ENCODE peak calls at places on chromosomes 12 and 14, in ten cellular contexts. I is GM23248, U is A549, Z is fibroblast of lung, K is keratinocyte, S is pancreas, W is ovary, G is upper lobe of right lung, C is PC-3, H is lung. N is an unnamed sample.

GRCh38 chr12:102756564-102756963 is 160.5 kb downstream of the PAH start:
- DNase-seq in I (no peak), U (no peak), Z (no peak), K (no peak), S (no peak), W (peak), G (no peak), C (no peak), H (no peak), N (no peak)

GRCh38 chr12:41967668-41968649 is 176.7 kb downstream of the GXYLT1 start:
- DNase-seq in I (no peak), U (no peak), Z (peak), K (no peak), S (no peak), W (no peak), G (no peak), C (peak), H (no peak), N (peak)

GRCh38 chr12:29256598-29256997 is 107.5 kb downstream of the FAR2 start:
- DNase-seq in I (no peak), U (no peak), Z (no peak), K (no peak), S (no peak), W (no peak), G (no peak), C (no peak), H (no peak), N (no peak)

GRCh38 chr14:100192250-100192671 is 32.8 kb upstream of the DEGS2 start:
- DNase-seq in I (no peak), U (no peak), Z (no peak), K (no peak), S (peak), W (peak), G (peak), C (no peak), H (no peak), N (no peak)

GRCh38 chr12:16449459-16449858 is 102.0 kb downstream of the MGST1 start:
- DNase-seq in I (no peak), U (no peak), Z (no peak), K (no peak), S (no peak), W (no peak), G (no peak), C (no peak), H (no peak), N (no peak)

GRCh38 chr14:65096323-65097089 is 5.8 kb downstream of the MAX start:
- DNase-seq in I (peak), U (no peak), Z (peak), K (no peak), S (no peak), W (no peak), G (no peak), C (no peak), H (no peak), N (no peak)

GRCh38 chr12:103382119-103382518 is 113.6 kb downstream of the C12orf42 start:
- DNase-seq in I (no peak), U (no peak), Z (no peak), K (no peak), S (no peak), W (no peak), G (no peak), C (no peak), H (no peak), N (no peak)

GRCh38 chr12:34398366-34398705 is 376.0 kb downstream of the ALG10 start:
- DNase-seq in I (no peak), U (no peak), Z (no peak), K (no peak), S (no peak), W (peak), G (peak), C (no peak), H (peak), N (no peak)

GRCh38 chr14:35285168-35285990 is 6.8 kb upstream of the PSMA6 start:
- DNase-seq in I (peak), U (no peak), Z (no peak), K (no peak), S (no peak), W (no peak), G (no peak), C (peak), H (no peak), N (no peak)

GRCh38 chr14:77457115-77457521 is 283 bp downstream of the VIPAS39 start:
- DNase-seq in I (peak), U (no peak), Z (no peak), K (no peak), S (no peak), W (no peak), G (no peak), C (no peak), H (no peak), N (no peak)

GRCh38 chr12:11863478-11863906 is 207.2 kb upstream of the BCL2L14 start:
- DNase-seq in I (peak), U (no peak), Z (peak), K (no peak), S (peak), W (peak), G (no peak), C (no peak), H (no peak), N (no peak)

GRCh38 chr12:22283508-22283907 is 51.0 kb downstream of the ST8SIA1 start:
- DNase-seq in I (peak), U (no peak), Z (no peak), K (no peak), S (no peak), W (no peak), G (no peak), C (no peak), H (no peak), N (no peak)

GRCh38 chr12:104137175-104137901 is 672 bp downstream of the NFYB start:
- DNase-seq in I (peak), U (peak), Z (peak), K (no peak), S (peak), W (peak), G (peak), C (peak), H (peak), N (peak)

GRCh38 chr12:62693291-62694040 is 226.8 kb downstream of the MON2 start:
- DNase-seq in I (no peak), U (no peak), Z (peak), K (no peak), S (no peak), W (no peak), G (no peak), C (no peak), H (no peak), N (no peak)

GRCh38 chr14:23160924-23161522 is 22.4 kb downstream of the SLC7A8 start:
- DNase-seq in I (peak), U (no peak), Z (peak), K (no peak), S (peak), W (peak), G (peak), C (peak), H (peak), N (no peak)

GRCh38 chr12:38411426-38411825 is 94.9 kb downstream of the ALG10B start:
- DNase-seq in I (no peak), U (no peak), Z (no peak), K (no peak), S (no peak), W (no peak), G (no peak), C (no peak), H (no peak), N (no peak)

GRCh38 chr12:94707892-94708291 is 57.5 kb upstream of the TMCC3 start:
- DNase-seq in I (peak), U (no peak), Z (peak), K (no peak), S (no peak), W (peak), G (no peak), C (no peak), H (peak), N (no peak)

GRCh38 chr14:104469591-104469990 is 110.0 kb upstream of the C14orf180 start:
- DNase-seq in I (no peak), U (no peak), Z (no peak), K (no peak), S (no peak), W (no peak), G (no peak), C (no peak), H (no peak), N (no peak)

GRCh38 chr12:123829561-123829960 is 67.5 kb downstream of the DNAH10 start:
- DNase-seq in I (no peak), U (no peak), Z (no peak), K (no peak), S (no peak), W (no peak), G (no peak), C (no peak), H (no peak), N (no peak)

GRCh38 chr12:89258240-89258969 is 93.9 kb downstream of the DUSP6 start:
- DNase-seq in I (no peak), U (no peak), Z (no peak), K (no peak), S (no peak), W (no peak), G (no peak), C (no peak), H (no peak), N (no peak)

GRCh38 chr14:68925373-68925772 is 53.7 kb downstream of the ACTN1 start:
- DNase-seq in I (no peak), U (no peak), Z (no peak), K (no peak), S (no peak), W (no peak), G (no peak), C (no peak), H (no peak), N (no peak)

GRCh38 chr14:22526210-22526609 is 62.8 kb downstream of the DAD1 start:
- DNase-seq in I (no peak), U (no peak), Z (no peak), K (no peak), S (no peak), W (no peak), G (no peak), C (no peak), H (no peak), N (no peak)

GRCh38 chr12:120903818-120904773 is at the start of gene SPPL3:
- DNase-seq in I (peak), U (peak), Z (peak), K (no peak), S (peak), W (peak), G (peak), C (peak), H (peak), N (peak)

GRCh38 chr12:105477873-105478272 is 147.4 kb downstream of the C12orf75 start:
- DNase-seq in I (no peak), U (no peak), Z (no peak), K (no peak), S (no peak), W (no peak), G (no peak), C (no peak), H (no peak), N (no peak)

GRCh38 chr12:87384226-87384625 is 645.0 kb downstream of the C12orf50 start:
- DNase-seq in I (no peak), U (no peak), Z (no peak), K (no peak), S (no peak), W (no peak), G (no peak), C (no peak), H (no peak), N (no peak)

GRCh38 chr12:124565071-124565491 is 2.3 kb downstream of the NCOR2 start:
- DNase-seq in I (peak), U (no peak), Z (peak), K (no peak), S (no peak), W (peak), G (no peak), C (no peak), H (no peak), N (no peak)

GRCh38 chr12:12821975-12822374 is 8.8 kb downstream of the DDX47 start:
- DNase-seq in I (no peak), U (no peak), Z (no peak), K (no peak), S (no peak), W (no peak), G (no peak), C (no peak), H (no peak), N (no peak)

GRCh38 chr12:64431791-64432190 is 20.1 kb upstream of the TBK1 start:
- DNase-seq in I (no peak), U (no peak), Z (no peak), K (no peak), S (no peak), W (no peak), G (no peak), C (no peak), H (no peak), N (no peak)

GRCh38 chr12:16504200-16504599 is 101.8 kb downstream of the LMO3 start:
- DNase-seq in I (no peak), U (no peak), Z (no peak), K (no peak), S (no peak), W (no peak), G (no peak), C (no peak), H (no peak), N (no peak)

GRCh38 chr14:69137456-69138188 is 15.3 kb downstream of the DCAF5 start:
- DNase-seq in I (peak), U (no peak), Z (peak), K (no peak), S (no peak), W (no peak), G (no peak), C (no peak), H (no peak), N (no peak)

GRCh38 chr14:56036353-56036752 is 81.9 kb upstream of the PELI2 start:
- DNase-seq in I (peak), U (no peak), Z (no peak), K (no peak), S (no peak), W (no peak), G (no peak), C (no peak), H (no peak), N (no peak)

GRCh38 chr12:6116481-6117021 is 7.9 kb downstream of the VWF start:
- DNase-seq in I (no peak), U (no peak), Z (peak), K (no peak), S (no peak), W (no peak), G (no peak), C (peak), H (no peak), N (no peak)

GRCh38 chr12:13152281-13152680 is 44.2 kb upstream of the EMP1 start:
- DNase-seq in I (peak), U (no peak), Z (no peak), K (no peak), S (no peak), W (no peak), G (no peak), C (no peak), H (no peak), N (no peak)

GRCh38 chr14:52272375-52272774 is 4.9 kb downstream of the PTGDR start:
- DNase-seq in I (peak), U (peak), Z (no peak), K (no peak), S (no peak), W (no peak), G (no peak), C (peak), H (no peak), N (peak)

GRCh38 chr14:70257526-70257925 is 68.8 kb upstream of the SLC8A3 start:
- DNase-seq in I (no peak), U (no peak), Z (no peak), K (no peak), S (no peak), W (no peak), G (no peak), C (peak), H (no peak), N (no peak)

GRCh38 chr14:70259420-70259819 is 70.7 kb upstream of the SLC8A3 start:
- DNase-seq in I (no peak), U (no peak), Z (no peak), K (no peak), S (no peak), W (no peak), G (no peak), C (no peak), H (no peak), N (no peak)

GRCh38 chr14:70254476-70254961 is 65.8 kb upstream of the SLC8A3 start:
- DNase-seq in I (peak), U (no peak), Z (peak), K (no peak), S (peak), W (no peak), G (peak), C (peak), H (peak), N (peak)
- H3K27ac ChIP-seq in I (no peak), U (peak), Z (no peak), K (no peak), S (peak), W (no peak), G (no peak), C (no peak), H (no peak), N (no peak)

GRCh38 chr12:49068879-49069506 is 786 bp downstream of the RHEBL1 start:
- DNase-seq in I (no peak), U (no peak), Z (no peak), K (no peak), S (no peak), W (no peak), G (no peak), C (no peak), H (no peak), N (no peak)
- H3K4me3 ChIP-seq in I (peak), U (peak), Z (peak), K (peak), S (peak), W (peak), G (peak), C (peak), H (peak), N (peak)

GRCh38 chr14:75001899-75002298 is 822 bp upstream of the EIF2B2 start:
- DNase-seq in I (no peak), U (no peak), Z (no peak), K (no peak), S (no peak), W (no peak), G (no peak), C (no peak), H (no peak), N (no peak)

GRCh38 chr14:75002392-75003249 is at the start of gene EIF2B2:
- DNase-seq in I (peak), U (peak), Z (peak), K (peak), S (peak), W (peak), G (peak), C (peak), H (peak), N (peak)

GRCh38 chr14:75005357-75005756 is 2.6 kb downstream of the EIF2B2 start:
- DNase-seq in I (no peak), U (no peak), Z (no peak), K (no peak), S (no peak), W (no peak), G (no peak), C (peak), H (no peak), N (no peak)

GRCh38 chr14:75001261-75001660 is 1.5 kb upstream of the EIF2B2 start:
- DNase-seq in I (no peak), U (no peak), Z (no peak), K (no peak), S (no peak), W (no peak), G (no peak), C (no peak), H (no peak), N (no peak)

DNA sequence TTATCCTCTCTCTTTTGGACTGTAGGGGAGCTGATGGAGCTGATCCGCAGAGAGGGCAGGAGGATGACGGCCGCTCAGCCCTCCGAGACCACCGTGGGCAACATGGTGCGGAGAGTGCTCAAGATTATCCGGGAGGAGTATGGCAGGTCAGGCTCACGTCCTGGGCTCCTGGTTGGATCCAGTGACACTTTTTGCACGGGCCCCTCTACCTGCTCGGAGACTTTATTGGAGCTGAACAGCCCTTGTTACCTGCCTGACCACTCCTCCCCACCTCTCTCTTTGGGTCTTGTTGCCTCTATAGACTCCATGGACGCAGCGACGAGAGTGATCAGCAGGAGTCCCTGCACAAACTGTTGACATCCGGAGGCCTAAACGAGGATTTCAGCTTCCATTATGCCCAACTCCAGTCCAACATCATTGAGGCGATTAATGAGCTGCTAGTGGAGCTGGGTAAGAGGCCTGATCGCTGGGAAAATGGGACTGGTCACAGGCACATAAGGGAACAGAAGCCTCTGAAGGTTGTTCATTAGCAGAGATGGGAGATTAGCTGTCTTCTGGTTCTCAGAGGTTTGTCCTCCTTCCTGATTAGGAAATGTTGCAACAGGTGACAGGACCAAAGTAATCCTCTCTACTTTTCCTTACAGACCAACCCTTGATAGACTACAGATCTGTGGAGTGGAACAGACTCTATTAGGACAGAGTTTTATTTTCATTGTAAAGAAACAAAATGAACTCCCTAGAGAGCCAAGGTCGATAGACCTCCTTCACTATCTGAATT is 718 bp downstream of the EIF2B2 start:
- DNase-seq in I (peak), U (no peak), Z (no peak), K (no peak), S (no peak), W (no peak), G (no peak), C (no peak), H (no peak), N (no peak)
- H3K27ac ChIP-seq in I (peak), U (peak), Z (peak), K (peak), S (no peak), W (no peak), G (peak), C (peak), H (peak), N (no peak)

GRCh38 chr14:36661506-36662257 is at the start of gene PAX9:
- DNase-seq in I (peak), U (peak), Z (peak), K (peak), S (peak), W (no peak), G (peak), C (peak), H (peak), N (peak)
- H3K4me3 ChIP-seq in I (peak), U (peak), Z (no peak), K (peak), S (peak), W (peak), G (peak), C (peak), H (no peak), N (peak)

DNA sequence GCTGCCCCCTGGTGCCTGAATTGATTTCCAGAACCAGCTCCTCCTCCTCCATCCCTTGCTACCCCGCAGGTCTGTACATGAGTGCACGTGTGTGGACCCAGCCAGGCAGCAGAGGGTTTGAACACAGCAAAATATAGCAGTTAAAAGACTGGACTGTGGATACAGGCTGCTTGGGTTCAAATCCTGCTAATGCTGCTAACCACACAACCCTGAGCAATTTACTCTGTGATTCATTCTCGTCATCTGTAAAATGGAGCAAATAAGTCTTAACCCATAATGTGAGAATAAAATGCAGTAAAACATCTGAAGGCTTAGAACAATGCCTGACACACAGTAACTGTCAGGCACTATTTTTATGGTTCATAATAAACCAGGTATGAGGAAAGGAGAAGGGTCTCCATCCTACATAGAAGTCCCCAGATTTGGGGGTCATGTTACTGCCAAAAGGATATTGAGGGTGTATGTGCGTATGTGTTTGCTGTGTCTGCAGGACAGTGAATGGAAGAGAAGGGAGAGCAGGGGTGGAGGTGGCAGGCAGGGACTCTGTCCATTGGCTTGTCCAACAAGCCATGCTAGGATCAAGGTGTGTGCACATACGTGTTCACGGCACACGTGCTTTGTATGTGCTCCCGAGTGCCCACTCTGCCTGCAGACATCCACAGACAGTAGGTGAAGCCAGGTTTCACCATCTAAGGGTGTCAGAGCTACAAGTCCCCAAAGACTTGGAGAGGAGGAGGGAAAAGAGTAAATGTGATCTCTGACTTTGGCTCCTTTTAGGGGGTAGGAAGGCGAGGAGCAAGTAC is 1.5 kb upstream of the STAT6 start:
- DNase-seq in I (no peak), U (no peak), Z (no peak), K (no peak), S (no peak), W (no peak), G (no peak), C (no peak), H (no peak), N (no peak)
- H3K27ac ChIP-seq in I (peak), U (peak), Z (peak), K (peak), S (peak), W (peak), G (peak), C (peak), H (peak), N (no peak)

N was measured in neuronal stem cell.